ENCODE peak calls at places on chromosomes 6 and 20, in nine cellular contexts. One of them, this sample, is unnamed.
A peak's percentile ranks its signal among the peaks of the same experiment; 100 is the strongest.

GRCh38 chr20:44861547-44862006 is 23.9 kb upstream of the YWHAB start:
- DNase-seq in AG09309: peak; percentile 14
- DNase-seq in foreskin keratinocyte: peak; percentile 52
- DNase-seq in WTC11: no peak
- DNase-seq in NCI-H510A: no peak
- DNase-seq in posterior cingulate gyrus: no peak
- DNase-seq in amniotic stem cell: no peak
- DNase-seq in LoVo: no peak
- DNase-seq in midbrain: no peak
- DNase-seq in this sample: peak; percentile 98

GRCh38 chr6:157088841-157089240 is 234.5 kb downstream of the TMEM242 start:
- DNase-seq in posterior cingulate gyrus: no peak
- DNase-seq in LoVo: no peak
- DNase-seq in AG09309: no peak
- DNase-seq in midbrain: no peak
- DNase-seq in amniotic stem cell: no peak
- DNase-seq in NCI-H510A: no peak
- DNase-seq in foreskin keratinocyte: no peak
- DNase-seq in WTC11: no peak
- DNase-seq in this sample: no peak

GRCh38 chr20:53028337-53029007 is 56.3 kb downstream of the TSHZ2 start:
- DNase-seq in WTC11: no peak
- DNase-seq in LoVo: no peak
- DNase-seq in AG09309: no peak
- DNase-seq in posterior cingulate gyrus: no peak
- DNase-seq in foreskin keratinocyte: no peak
- DNase-seq in NCI-H510A: no peak
- DNase-seq in midbrain: no peak
- DNase-seq in amniotic stem cell: no peak
- DNase-seq in this sample: no peak

GRCh38 chr20:34365765-34366213 is 2.7 kb downstream of the ITCH start:
- DNase-seq in WTC11: no peak
- DNase-seq in amniotic stem cell: no peak
- DNase-seq in posterior cingulate gyrus: no peak
- DNase-seq in NCI-H510A: no peak
- DNase-seq in AG09309: no peak
- DNase-seq in midbrain: no peak
- DNase-seq in LoVo: no peak
- DNase-seq in foreskin keratinocyte: no peak
- DNase-seq in this sample: no peak

GRCh38 chr6:7232351-7232750 is 80.6 kb downstream of the SSR1 start:
- DNase-seq in WTC11: no peak
- DNase-seq in NCI-H510A: no peak
- DNase-seq in posterior cingulate gyrus: no peak
- DNase-seq in foreskin keratinocyte: no peak
- DNase-seq in amniotic stem cell: no peak
- DNase-seq in AG09309: no peak
- DNase-seq in midbrain: no peak
- DNase-seq in LoVo: no peak
- DNase-seq in this sample: no peak

GRCh38 chr6:142045380-142046270 is 87.1 kb upstream of the GJE1 start:
- DNase-seq in posterior cingulate gyrus: no peak
- DNase-seq in midbrain: no peak
- DNase-seq in amniotic stem cell: no peak
- DNase-seq in WTC11: no peak
- DNase-seq in NCI-H510A: no peak
- DNase-seq in AG09309: peak; percentile 51
- DNase-seq in foreskin keratinocyte: peak; percentile 28
- DNase-seq in LoVo: peak; percentile 7
- DNase-seq in this sample: no peak

GRCh38 chr20:15297059-15297875 is 959.9 kb upstream of the FLRT3 start:
- DNase-seq in AG09309: no peak
- DNase-seq in NCI-H510A: peak; percentile 67
- DNase-seq in amniotic stem cell: no peak
- DNase-seq in LoVo: no peak
- DNase-seq in posterior cingulate gyrus: no peak
- DNase-seq in WTC11: no peak
- DNase-seq in foreskin keratinocyte: peak; percentile 63
- DNase-seq in midbrain: no peak
- DNase-seq in this sample: no peak

GRCh38 chr6:132730560-132730959 is 16.7 kb upstream of the VNN1 start:
- DNase-seq in NCI-H510A: no peak
- DNase-seq in posterior cingulate gyrus: no peak
- DNase-seq in amniotic stem cell: peak; percentile 73
- DNase-seq in AG09309: no peak
- DNase-seq in WTC11: no peak
- DNase-seq in foreskin keratinocyte: peak; percentile 39
- DNase-seq in LoVo: no peak
- DNase-seq in midbrain: no peak
- DNase-seq in this sample: no peak

GRCh38 chr6:28775052-28775376 is 148.8 kb downstream of the TRIM27 start:
- DNase-seq in WTC11: no peak
- DNase-seq in posterior cingulate gyrus: no peak
- DNase-seq in midbrain: no peak
- DNase-seq in foreskin keratinocyte: no peak
- DNase-seq in amniotic stem cell: no peak
- DNase-seq in LoVo: no peak
- DNase-seq in AG09309: no peak
- DNase-seq in NCI-H510A: no peak
- DNase-seq in this sample: no peak

GRCh38 chr6:25006565-25007001 is 70.8 kb upstream of the RIPOR2 start:
- DNase-seq in posterior cingulate gyrus: no peak
- DNase-seq in amniotic stem cell: no peak
- DNase-seq in foreskin keratinocyte: peak; percentile 50
- DNase-seq in midbrain: peak; percentile 44
- DNase-seq in AG09309: no peak
- DNase-seq in WTC11: no peak
- DNase-seq in NCI-H510A: no peak
- DNase-seq in LoVo: no peak
- DNase-seq in this sample: peak; percentile 56

GRCh38 chr20:672975-673604 is 2.5 kb downstream of the SCRT2 start:
- DNase-seq in foreskin keratinocyte: no peak
- DNase-seq in posterior cingulate gyrus: no peak
- DNase-seq in amniotic stem cell: no peak
- DNase-seq in LoVo: no peak
- DNase-seq in NCI-H510A: no peak
- DNase-seq in AG09309: no peak
- DNase-seq in midbrain: no peak
- DNase-seq in WTC11: peak; percentile 56
- DNase-seq in this sample: no peak

GRCh38 chr6:68559052-68559451 is 76.0 kb upstream of the ADGRB3 start:
- DNase-seq in midbrain: peak; percentile 68
- DNase-seq in amniotic stem cell: no peak
- DNase-seq in NCI-H510A: no peak
- DNase-seq in LoVo: no peak
- DNase-seq in posterior cingulate gyrus: no peak
- DNase-seq in AG09309: no peak
- DNase-seq in WTC11: no peak
- DNase-seq in foreskin keratinocyte: no peak
- DNase-seq in this sample: peak; percentile 7

GRCh38 chr6:163327165-163327880 is 87.2 kb upstream of the QKI start:
- DNase-seq in foreskin keratinocyte: no peak
- DNase-seq in amniotic stem cell: no peak
- DNase-seq in NCI-H510A: no peak
- DNase-seq in LoVo: no peak
- DNase-seq in posterior cingulate gyrus: no peak
- DNase-seq in AG09309: no peak
- DNase-seq in WTC11: no peak
- DNase-seq in midbrain: no peak
- DNase-seq in this sample: no peak

GRCh38 chr20:63681609-63682142 is 14.8 kb upstream of the TNFRSF6B start:
- DNase-seq in AG09309: no peak
- DNase-seq in posterior cingulate gyrus: no peak
- DNase-seq in foreskin keratinocyte: no peak
- DNase-seq in amniotic stem cell: no peak
- DNase-seq in LoVo: no peak
- DNase-seq in midbrain: no peak
- DNase-seq in WTC11: no peak
- DNase-seq in NCI-H510A: no peak
- DNase-seq in this sample: no peak

GRCh38 chr6:163239572-163240340 is 174.8 kb upstream of the QKI start:
- DNase-seq in WTC11: no peak
- DNase-seq in amniotic stem cell: no peak
- DNase-seq in midbrain: no peak
- DNase-seq in AG09309: no peak
- DNase-seq in NCI-H510A: no peak
- DNase-seq in LoVo: no peak
- DNase-seq in posterior cingulate gyrus: peak; percentile 37
- DNase-seq in foreskin keratinocyte: no peak
- DNase-seq in this sample: no peak

This sample was measured in MG63.